ENCODE peak calls at places on chromosome 22, in four cellular contexts. J, C, V and Y are unnamed samples. For H3K4me1, the result is how much of the 10 kb centered on the place peaks cover.

GRCh38 chr22:31091106-31091975 is 10.2 kb downstream of the SMTN start:
- DNase-seq in J (peak), V (no peak), C (no peak), Y (peak)

GRCh38 chr22:35102663-35103062 is 36.7 kb downstream of the ISX start:
- DNase-seq in J (no peak), C (no peak), V (no peak), Y (no peak)

GRCh38 chr22:41916745-41917358 is 2.0 kb upstream of the SHISA8 start:
- DNase-seq in C (no peak), V (no peak), J (no peak), Y (no peak)

GRCh38 chr22:33271390-33272161 is 213.4 kb upstream of the SYN3 start:
- DNase-seq in V (peak), C (no peak), J (no peak), Y (no peak)

GRCh38 chr22:35330258-35330861 is 30.7 kb downstream of the TOM1 start:
- DNase-seq in V (peak), J (no peak), C (peak), Y (peak)

GRCh38 chr22:35307372-35307771 is 7.7 kb downstream of the TOM1 start:
- DNase-seq in J (no peak), V (no peak), C (no peak), Y (no peak)

GRCh38 chr22:30340911-30341685 is 14.4 kb upstream of the TBC1D10A start:
- DNase-seq in J (no peak), C (no peak), V (no peak), Y (peak)

GRCh38 chr22:48226026-48227013 is 1463.9 kb downstream of the TBC1D22A start:
- DNase-seq in C (no peak), J (peak), V (no peak), Y (no peak)

GRCh38 chr22:45777852-45778172 is 106.2 kb downstream of the ATXN10 start:
- DNase-seq in C (no peak), J (no peak), V (no peak), Y (no peak)

GRCh38 chr22:48396785-48397530 is 1430.7 kb downstream of the BRD1 start:
- DNase-seq in V (no peak), C (no peak), J (no peak), Y (no peak)

GRCh38 chr22:37569921-37570660 is 9.8 kb downstream of the LGALS2 start:
- DNase-seq in J (no peak), V (peak), C (no peak), Y (no peak)

GRCh38 chr22:37569009-37569920 is 9.0 kb downstream of the CDC42EP1 start:
- DNase-seq in J (no peak), C (no peak), V (peak), Y (no peak)

GRCh38 chr22:37566903-37567798 is 6.9 kb downstream of the CDC42EP1 start:
- DNase-seq in V (peak), J (no peak), C (peak), Y (peak)

GRCh38 chr22:37567991-37568390 is 7.7 kb downstream of the CDC42EP1 start:
- DNase-seq in C (no peak), V (no peak), J (no peak), Y (no peak)

DNA sequence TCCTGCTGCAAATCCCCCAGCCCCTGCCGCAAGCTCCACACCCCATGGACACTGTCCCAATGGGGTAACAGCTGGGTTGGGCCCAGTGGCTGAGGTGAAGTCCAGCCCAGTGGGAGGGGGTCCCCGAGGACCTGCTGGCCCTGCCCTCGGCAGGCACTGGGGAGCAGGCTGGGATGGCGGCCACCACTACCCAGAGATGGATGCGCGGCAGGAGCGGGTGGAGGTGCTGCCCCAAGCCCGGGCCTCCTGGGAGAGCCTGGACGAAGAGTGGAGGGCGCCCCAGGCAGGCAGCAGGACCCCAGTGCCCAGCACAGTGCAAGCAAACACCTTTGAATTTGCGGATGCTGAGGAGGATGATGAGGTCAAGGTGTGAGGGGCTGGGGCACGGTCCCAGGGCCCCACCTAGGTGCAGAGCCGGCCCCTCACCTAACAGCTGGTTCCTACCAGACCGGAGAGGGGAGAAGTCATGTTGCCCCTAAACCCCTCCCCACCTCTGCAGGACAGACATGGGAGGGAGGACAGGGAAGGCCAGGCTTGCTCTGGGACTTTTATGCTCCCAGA is 8.2 kb downstream of the CDC42EP1 start:
- DNase-seq in J (no peak), C (no peak), V (no peak), Y (no peak)
- TF ChIP-seq POLR2A in J (no peak), C (peak), V (no peak), Y (no peak)

GRCh38 chr22:24429411-24430365 is 2.3 kb downstream of the ADORA2A start:
- DNase-seq in C (peak), V (peak), J (no peak), Y (peak)
- TF ChIP-seq POLR2AphosphoS5 in C (no peak), V (no peak), J (no peak), Y (no peak)

GRCh38 chr22:26541167-26541819 is 29.0 kb upstream of the TFIP11 start:
- DNase-seq in J (no peak), C (no peak), V (no peak), Y (no peak)
- H3K4me1 ChIP-seq in J (under half), C (under half), V (under half), Y (under half)

GRCh38 chr22:50613291-50613981 is 12.8 kb downstream of the MAPK8IP2 start:
- DNase-seq in C (no peak), J (no peak), V (peak), Y (no peak)
- TF ChIP-seq POLR2A in C (no peak), J (no peak), V (no peak), Y (no peak)

DNA sequence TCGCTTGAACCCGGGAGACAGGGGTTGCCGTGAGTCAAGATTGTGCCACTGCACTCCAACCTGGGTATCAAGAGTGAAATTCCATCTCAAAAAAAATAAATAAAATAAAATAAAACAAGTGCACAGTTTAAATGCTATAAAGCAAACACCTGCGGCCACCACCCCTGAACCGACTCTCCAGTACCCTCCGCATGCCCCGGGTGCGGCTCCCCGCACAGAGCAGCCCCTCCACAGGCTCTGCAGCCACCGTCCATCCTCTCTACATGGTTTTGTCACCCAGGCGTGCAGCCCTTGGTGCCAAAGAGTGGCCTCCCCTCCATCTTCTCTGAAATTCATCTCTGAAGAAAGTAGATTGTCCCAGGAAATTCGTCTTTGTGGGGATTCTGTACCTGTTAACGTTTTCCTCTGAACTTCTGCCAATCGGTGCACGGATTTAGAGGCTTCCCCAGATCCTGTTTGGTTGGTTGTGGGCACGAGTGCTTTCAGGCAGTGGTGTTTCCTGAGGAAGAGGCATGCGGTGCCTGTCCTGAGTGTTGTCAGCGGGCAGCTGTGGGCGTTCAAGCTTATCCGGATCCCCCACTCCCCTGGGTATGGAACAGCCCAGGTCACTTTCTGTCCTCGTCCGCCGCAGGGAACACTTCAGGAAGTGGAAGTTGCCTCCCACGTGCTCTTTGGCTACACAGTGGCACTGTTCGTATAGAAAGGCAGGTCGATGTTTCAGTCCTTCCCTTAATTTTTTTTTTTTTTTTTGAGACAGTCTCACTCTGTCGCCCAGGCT is 4.1 kb downstream of the MIOX start:
- DNase-seq in V (no peak), J (no peak), C (no peak), Y (no peak)
- TF ChIP-seq POLR2AphosphoS5 in V (no peak), J (no peak), C (no peak), Y (no peak)

GRCh38 chr22:37760152-37760551 is 47.6 kb upstream of the GCAT start:
- DNase-seq in V (no peak), J (no peak), C (no peak), Y (no peak)

GRCh38 chr22:37759281-37759680 is 48.5 kb upstream of the GCAT start:
- DNase-seq in C (no peak), J (no peak), V (no peak), Y (no peak)

GRCh38 chr22:37757663-37758062 is 50.1 kb upstream of the GCAT start:
- DNase-seq in V (no peak), J (no peak), C (no peak), Y (no peak)

GRCh38 chr22:37762389-37762836 is 45.3 kb upstream of the GCAT start:
- DNase-seq in C (no peak), V (no peak), J (no peak), Y (no peak)

GRCh38 chr22:37758698-37759097 is 49.0 kb upstream of the GCAT start:
- DNase-seq in V (no peak), J (no peak), C (no peak), Y (no peak)
- H3K4me1 ChIP-seq in V (under half), J (under half), C (under half), Y (under half)

DNA sequence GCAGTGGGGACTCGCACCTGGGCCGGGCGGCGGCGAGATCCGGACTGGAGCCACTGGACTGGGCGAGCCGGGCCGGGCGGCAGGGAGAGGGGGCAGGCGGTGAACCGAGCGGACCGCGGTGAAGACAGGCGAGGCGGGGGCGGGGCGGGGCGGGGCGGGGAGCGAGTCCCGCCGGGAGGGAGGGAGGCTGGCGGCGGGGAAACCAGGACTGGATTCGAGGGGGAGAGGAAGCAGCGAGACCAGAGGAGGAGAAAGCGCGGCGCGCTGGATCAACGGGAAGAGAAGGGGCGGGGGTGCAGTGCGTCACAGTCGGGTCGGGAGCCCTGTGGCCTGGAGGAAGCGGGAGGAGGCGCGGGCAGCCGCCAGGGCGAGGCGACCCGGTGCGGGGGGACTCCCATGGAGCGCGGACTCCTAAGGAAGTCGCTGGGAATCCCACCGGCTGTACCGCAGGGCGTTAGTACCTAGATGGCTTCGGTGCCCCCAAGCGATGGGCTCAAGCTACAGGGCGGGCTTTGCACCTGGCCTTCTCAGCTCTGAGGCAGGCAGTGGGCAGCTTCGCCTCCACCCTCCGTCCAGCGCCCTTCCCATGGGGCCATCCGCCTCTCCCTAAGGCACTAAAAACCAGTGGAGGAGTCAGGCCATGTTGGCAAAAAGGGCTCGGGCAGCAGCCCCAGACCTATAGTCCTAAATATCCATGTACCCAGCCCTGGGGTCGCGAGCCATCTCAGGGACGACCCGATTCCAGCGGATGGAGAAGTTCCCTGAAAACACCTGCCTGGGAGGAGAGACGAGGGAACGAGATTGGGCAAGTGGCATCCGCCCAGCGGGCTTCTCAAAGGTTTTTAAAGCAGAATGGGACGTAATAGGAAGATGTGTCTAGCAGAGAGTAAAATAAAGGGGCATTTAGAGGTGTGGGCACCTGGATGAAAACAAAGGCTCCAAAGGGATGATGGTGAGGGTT is at the start of gene TMEM121B:
- DNase-seq in V (peak), C (peak), J (no peak), Y (peak)
- TF ChIP-seq POLR2A in V (no peak), C (no peak), J (no peak), Y (no peak)

GRCh38 chr22:37775785-37776638 is 31.7 kb upstream of the GCAT start:
- DNase-seq in J (no peak), C (no peak), V (no peak), Y (no peak)

GRCh38 chr22:37777122-37777687 is 30.5 kb upstream of the GCAT start:
- DNase-seq in V (peak), C (no peak), J (no peak), Y (peak)

GRCh38 chr22:37774728-37775127 is 33.0 kb upstream of the GCAT start:
- DNase-seq in C (no peak), J (no peak), V (no peak), Y (no peak)

GRCh38 chr22:37778370-37779009 is 29.2 kb upstream of the GCAT start:
- DNase-seq in C (no peak), J (no peak), V (no peak), Y (no peak)

DNA sequence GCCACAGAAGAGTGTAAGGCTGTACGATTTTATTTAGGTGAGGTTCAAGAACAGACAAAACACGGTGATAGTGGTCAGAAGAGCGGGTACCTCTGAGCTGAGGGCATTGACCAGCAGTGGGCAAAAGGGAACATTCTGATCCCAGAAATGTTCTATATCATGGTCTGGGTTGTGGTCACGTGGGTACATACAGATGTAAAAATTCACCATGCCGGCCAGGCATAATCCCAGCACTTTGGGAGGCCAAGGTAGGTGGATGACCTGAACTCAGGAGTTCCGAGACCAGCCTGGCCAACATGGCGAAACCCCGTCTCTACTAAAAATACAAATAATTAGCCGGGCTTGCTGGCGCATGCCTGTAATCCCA is 31.1 kb upstream of the GCAT start:
- DNase-seq in J (no peak), V (no peak), C (no peak), Y (no peak)
- TF ChIP-seq POLR2AphosphoS5 in J (no peak), V (no peak), C (no peak), Y (no peak)

GRCh38 chr22:39148727-39149535 is 3.5 kb downstream of the CBX7 start:
- DNase-seq in V (peak), C (peak), J (peak), Y (peak)
- H3K4me1 ChIP-seq in V (half or more), C (under half), J (half or more), Y (half or more)